ENCODE peak calls at places on chromosomes 4 and X, in nine cellular contexts. One of them, this sample, is unnamed.
A peak's percentile ranks its signal among the peaks of the same experiment; 100 is the strongest.

GRCh38 chrX:121307441-121307840 is 260.0 kb downstream of the GLUD2 start:
- DNase-seq in ovary: no peak
- DNase-seq in SK-N-SH: no peak
- DNase-seq in osteocyte: no peak
- DNase-seq in right atrium auricular region: no peak
- DNase-seq in epithelial cell of esophagus: no peak
- DNase-seq in cardiac fibroblast: peak; percentile 8
- DNase-seq in HFF-Myc: no peak
- DNase-seq in CD4-positive, alpha-beta T cell: no peak
- DNase-seq in this sample: no peak

GRCh38 chrX:38662640-38663039 is 101.3 kb downstream of the TSPAN7 start:
- DNase-seq in ovary: no peak
- DNase-seq in SK-N-SH: no peak
- DNase-seq in osteocyte: no peak
- DNase-seq in right atrium auricular region: no peak
- DNase-seq in epithelial cell of esophagus: no peak
- DNase-seq in cardiac fibroblast: no peak
- DNase-seq in HFF-Myc: no peak
- DNase-seq in CD4-positive, alpha-beta T cell: no peak
- DNase-seq in this sample: no peak

GRCh38 chr4:70838400-70838971 is 1.2 kb downstream of the GRSF1 start:
- DNase-seq in ovary: no peak
- DNase-seq in SK-N-SH: peak; percentile 49
- DNase-seq in osteocyte: no peak
- DNase-seq in right atrium auricular region: no peak
- DNase-seq in epithelial cell of esophagus: peak; percentile 8
- DNase-seq in cardiac fibroblast: peak; percentile 19
- DNase-seq in HFF-Myc: no peak
- DNase-seq in CD4-positive, alpha-beta T cell: no peak
- DNase-seq in this sample: no peak

GRCh38 chr4:146488495-146489174 is 33.1 kb downstream of the SLC10A7 start:
- DNase-seq in ovary: no peak
- DNase-seq in SK-N-SH: no peak
- DNase-seq in osteocyte: no peak
- DNase-seq in right atrium auricular region: no peak
- DNase-seq in epithelial cell of esophagus: no peak
- DNase-seq in cardiac fibroblast: peak; percentile 55
- DNase-seq in HFF-Myc: no peak
- DNase-seq in CD4-positive, alpha-beta T cell: no peak
- DNase-seq in this sample: no peak

GRCh38 chr4:5500165-5500564 is 208.2 kb downstream of the EVC2 start:
- DNase-seq in ovary: no peak
- DNase-seq in SK-N-SH: no peak
- DNase-seq in osteocyte: no peak
- DNase-seq in right atrium auricular region: no peak
- DNase-seq in epithelial cell of esophagus: peak; percentile 56
- DNase-seq in cardiac fibroblast: peak; percentile 34
- DNase-seq in HFF-Myc: no peak
- DNase-seq in CD4-positive, alpha-beta T cell: no peak
- DNase-seq in this sample: no peak

GRCh38 chr4:164614999-164615398 is 138.9 kb upstream of the SMIM31 start:
- DNase-seq in ovary: no peak
- DNase-seq in SK-N-SH: no peak
- DNase-seq in osteocyte: no peak
- DNase-seq in right atrium auricular region: no peak
- DNase-seq in epithelial cell of esophagus: no peak
- DNase-seq in cardiac fibroblast: no peak
- DNase-seq in HFF-Myc: no peak
- DNase-seq in CD4-positive, alpha-beta T cell: no peak
- DNase-seq in this sample: no peak

GRCh38 chrX:70022608-70023007 is 27.1 kb downstream of the AWAT2 start:
- DNase-seq in ovary: no peak
- DNase-seq in SK-N-SH: no peak
- DNase-seq in osteocyte: no peak
- DNase-seq in right atrium auricular region: no peak
- DNase-seq in epithelial cell of esophagus: no peak
- DNase-seq in cardiac fibroblast: no peak
- DNase-seq in HFF-Myc: no peak
- DNase-seq in CD4-positive, alpha-beta T cell: no peak
- DNase-seq in this sample: no peak

GRCh38 chr4:137076908-137077307 is 455.4 kb downstream of the PCDH18 start:
- DNase-seq in ovary: no peak
- DNase-seq in SK-N-SH: no peak
- DNase-seq in osteocyte: no peak
- DNase-seq in right atrium auricular region: no peak
- DNase-seq in epithelial cell of esophagus: no peak
- DNase-seq in cardiac fibroblast: no peak
- DNase-seq in HFF-Myc: no peak
- DNase-seq in CD4-positive, alpha-beta T cell: no peak
- DNase-seq in this sample: no peak

GRCh38 chr4:87543835-87544461 is 14.8 kb upstream of the SPARCL1 start:
- DNase-seq in ovary: no peak
- DNase-seq in SK-N-SH: peak; percentile 34
- DNase-seq in osteocyte: no peak
- DNase-seq in right atrium auricular region: no peak
- DNase-seq in epithelial cell of esophagus: peak; percentile 69
- DNase-seq in cardiac fibroblast: peak; percentile 77
- DNase-seq in HFF-Myc: no peak
- DNase-seq in CD4-positive, alpha-beta T cell: no peak
- DNase-seq in this sample: peak; percentile 7

GRCh38 chr4:176601156-176601555 is 191.6 kb downstream of the VEGFC start:
- DNase-seq in ovary: no peak
- DNase-seq in SK-N-SH: no peak
- DNase-seq in osteocyte: no peak
- DNase-seq in right atrium auricular region: no peak
- DNase-seq in epithelial cell of esophagus: no peak
- DNase-seq in cardiac fibroblast: peak; percentile 85
- DNase-seq in HFF-Myc: no peak
- DNase-seq in CD4-positive, alpha-beta T cell: no peak
- DNase-seq in this sample: no peak

GRCh38 chrX:46044486-46044885 is 500.7 kb downstream of the ZNF674 start:
- DNase-seq in ovary: no peak
- DNase-seq in SK-N-SH: no peak
- DNase-seq in osteocyte: no peak
- DNase-seq in right atrium auricular region: no peak
- DNase-seq in epithelial cell of esophagus: peak; percentile 48
- DNase-seq in cardiac fibroblast: peak; percentile 2
- DNase-seq in HFF-Myc: no peak
- DNase-seq in CD4-positive, alpha-beta T cell: no peak
- DNase-seq in this sample: no peak

GRCh38 chrX:121851033-121851432 is 803.6 kb downstream of the GLUD2 start:
- DNase-seq in ovary: no peak
- DNase-seq in SK-N-SH: no peak
- DNase-seq in osteocyte: no peak
- DNase-seq in right atrium auricular region: no peak
- DNase-seq in epithelial cell of esophagus: peak; percentile 52
- DNase-seq in cardiac fibroblast: peak; percentile 55
- DNase-seq in HFF-Myc: peak; percentile 26
- DNase-seq in CD4-positive, alpha-beta T cell: no peak
- DNase-seq in this sample: no peak

GRCh38 chrX:69128573-69128972 is 36.7 kb downstream of the PJA1 start:
- DNase-seq in ovary: peak; percentile 46
- DNase-seq in SK-N-SH: peak; percentile 63
- DNase-seq in osteocyte: no peak
- DNase-seq in right atrium auricular region: no peak
- DNase-seq in epithelial cell of esophagus: no peak
- DNase-seq in cardiac fibroblast: no peak
- DNase-seq in HFF-Myc: no peak
- DNase-seq in CD4-positive, alpha-beta T cell: no peak
- DNase-seq in this sample: no peak

GRCh38 chr4:176735300-176735699 is 57.4 kb downstream of the VEGFC start:
- DNase-seq in ovary: no peak
- DNase-seq in SK-N-SH: no peak
- DNase-seq in osteocyte: no peak
- DNase-seq in right atrium auricular region: no peak
- DNase-seq in epithelial cell of esophagus: peak; percentile 20
- DNase-seq in cardiac fibroblast: peak; percentile 67
- DNase-seq in HFF-Myc: no peak
- DNase-seq in CD4-positive, alpha-beta T cell: no peak
- DNase-seq in this sample: peak; percentile 7

GRCh38 chrX:150253946-150254615 is 109.0 kb upstream of the MAMLD1 start:
- DNase-seq in ovary: no peak
- DNase-seq in SK-N-SH: no peak
- DNase-seq in osteocyte: peak; percentile 72
- DNase-seq in right atrium auricular region: peak; percentile 47
- DNase-seq in epithelial cell of esophagus: no peak
- DNase-seq in cardiac fibroblast: no peak
- DNase-seq in HFF-Myc: no peak
- DNase-seq in CD4-positive, alpha-beta T cell: no peak
- DNase-seq in this sample: no peak

GRCh38 chrX:68868316-68868715 is 39.5 kb downstream of the EFNB1 start:
- DNase-seq in ovary: no peak
- DNase-seq in SK-N-SH: no peak
- DNase-seq in osteocyte: no peak
- DNase-seq in right atrium auricular region: no peak
- DNase-seq in epithelial cell of esophagus: no peak
- DNase-seq in cardiac fibroblast: no peak
- DNase-seq in HFF-Myc: no peak
- DNase-seq in CD4-positive, alpha-beta T cell: no peak
- DNase-seq in this sample: no peak

GRCh38 chr4:3010998-3011397 is 47.6 kb downstream of the GRK4 start:
- DNase-seq in ovary: no peak
- DNase-seq in SK-N-SH: no peak
- DNase-seq in osteocyte: no peak
- DNase-seq in right atrium auricular region: no peak
- DNase-seq in epithelial cell of esophagus: peak; percentile 91
- DNase-seq in cardiac fibroblast: peak; percentile 64
- DNase-seq in HFF-Myc: peak; percentile 57
- DNase-seq in CD4-positive, alpha-beta T cell: no peak
- DNase-seq in this sample: peak; percentile 74
- TF ChIP-seq CTCF in ovary: no peak
- TF ChIP-seq CTCF in SK-N-SH: no peak
- TF ChIP-seq CTCF in osteocyte: no peak
- TF ChIP-seq CTCF in right atrium auricular region: no peak
- TF ChIP-seq CTCF in epithelial cell of esophagus: no peak
- TF ChIP-seq CTCF in cardiac fibroblast: no peak
- TF ChIP-seq CTCF in HFF-Myc: no peak
- TF ChIP-seq CTCF in CD4-positive, alpha-beta T cell: no peak
- TF ChIP-seq CTCF in this sample: no peak

DNA sequence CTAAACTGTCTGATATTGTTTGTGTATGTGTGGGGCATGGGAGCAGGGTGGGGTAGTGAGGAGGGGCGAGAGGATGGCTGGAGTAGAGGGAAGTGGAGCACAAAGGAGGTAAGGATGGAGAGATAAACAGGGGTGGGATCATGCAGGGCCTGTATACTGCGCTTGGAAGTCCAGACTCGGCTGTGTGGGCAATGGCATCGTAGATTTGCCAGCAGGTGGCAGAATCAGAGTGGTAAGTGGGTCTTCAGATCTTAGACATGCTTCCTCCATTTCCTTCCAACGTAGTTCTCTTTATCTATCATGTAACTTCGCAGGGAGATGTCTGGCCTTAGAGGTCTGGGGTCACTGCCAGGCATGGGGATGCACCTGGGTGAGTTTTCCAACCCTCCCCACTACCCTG is 155.5 kb downstream of the PDGFRA start:
- DNase-seq in ovary: peak; percentile 39
- DNase-seq in SK-N-SH: no peak
- DNase-seq in osteocyte: no peak
- DNase-seq in right atrium auricular region: no peak
- DNase-seq in epithelial cell of esophagus: peak; percentile 54
- DNase-seq in cardiac fibroblast: peak; percentile 60
- DNase-seq in HFF-Myc: no peak
- DNase-seq in CD4-positive, alpha-beta T cell: no peak
- DNase-seq in this sample: no peak
- TF ChIP-seq CTCF in ovary: peak; percentile 22
- TF ChIP-seq CTCF in SK-N-SH: peak; percentile 67
- TF ChIP-seq CTCF in osteocyte: peak; percentile 65
- TF ChIP-seq CTCF in right atrium auricular region: peak; percentile 53
- TF ChIP-seq CTCF in epithelial cell of esophagus: peak; percentile 57
- TF ChIP-seq CTCF in cardiac fibroblast: peak; percentile 60
- TF ChIP-seq CTCF in HFF-Myc: peak; percentile 35
- TF ChIP-seq CTCF in CD4-positive, alpha-beta T cell: no peak
- TF ChIP-seq CTCF in this sample: peak; percentile 43

DNA sequence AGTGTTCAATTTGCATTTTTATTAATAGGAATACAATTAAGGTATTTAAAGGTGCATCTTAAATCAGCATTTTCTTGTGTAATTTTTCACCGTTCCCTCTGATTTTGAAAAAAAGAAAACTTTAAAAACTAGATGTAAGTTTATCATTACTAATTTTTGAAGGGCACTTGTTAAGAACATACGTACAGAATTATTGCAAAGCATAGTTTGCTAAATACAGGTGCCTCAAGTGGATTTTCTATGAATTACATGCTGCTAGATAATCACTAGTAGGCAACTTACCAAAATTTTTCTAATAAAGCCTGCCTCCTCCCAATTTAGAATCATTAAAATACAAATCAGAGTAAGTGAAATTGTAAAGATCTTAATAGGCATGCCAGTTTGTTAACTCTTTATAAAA is 8.5 kb downstream of the CNKSR2 start:
- DNase-seq in ovary: no peak
- DNase-seq in SK-N-SH: no peak
- DNase-seq in osteocyte: no peak
- DNase-seq in right atrium auricular region: no peak
- DNase-seq in epithelial cell of esophagus: no peak
- DNase-seq in cardiac fibroblast: no peak
- DNase-seq in HFF-Myc: no peak
- DNase-seq in CD4-positive, alpha-beta T cell: no peak
- DNase-seq in this sample: no peak
- TF ChIP-seq CTCF in ovary: no peak
- TF ChIP-seq CTCF in SK-N-SH: peak; percentile 50
- TF ChIP-seq CTCF in osteocyte: peak; percentile 41
- TF ChIP-seq CTCF in right atrium auricular region: peak; percentile 51
- TF ChIP-seq CTCF in epithelial cell of esophagus: peak; percentile 30
- TF ChIP-seq CTCF in cardiac fibroblast: peak; percentile 28
- TF ChIP-seq CTCF in HFF-Myc: no peak
- TF ChIP-seq CTCF in CD4-positive, alpha-beta T cell: peak; percentile 40
- TF ChIP-seq CTCF in this sample: no peak

GRCh38 chr4:8888856-8889255 is 17.2 kb upstream of the HMX1 start:
- DNase-seq in ovary: no peak
- DNase-seq in SK-N-SH: no peak
- DNase-seq in osteocyte: no peak
- DNase-seq in right atrium auricular region: no peak
- DNase-seq in epithelial cell of esophagus: no peak
- DNase-seq in cardiac fibroblast: no peak
- DNase-seq in HFF-Myc: no peak
- DNase-seq in CD4-positive, alpha-beta T cell: no peak
- DNase-seq in this sample: no peak
- TF ChIP-seq CTCF in ovary: no peak
- TF ChIP-seq CTCF in SK-N-SH: no peak
- TF ChIP-seq CTCF in osteocyte: no peak
- TF ChIP-seq CTCF in right atrium auricular region: no peak
- TF ChIP-seq CTCF in epithelial cell of esophagus: no peak
- TF ChIP-seq CTCF in cardiac fibroblast: no peak
- TF ChIP-seq CTCF in HFF-Myc: no peak
- TF ChIP-seq CTCF in CD4-positive, alpha-beta T cell: no peak
- TF ChIP-seq CTCF in this sample: no peak

This sample was measured in AG09319.